ENCODE peak calls at places on chromosomes 12 and 14, in seven cellular contexts. One of them, this sample, is unnamed.

GRCh38 chr12:73452672-73453469 is 1084.8 kb upstream of the ATXN7L3B start:
- DNase-seq in astrocyte of the cerebellum: no peak
- DNase-seq in AG04449: no peak
- DNase-seq in activated CD4-positive, CD25-positive, alpha-beta regulatory T cell: no peak
- DNase-seq in stimulated activated CD4-positive, alpha-beta T cell treated with anti-CD3 and anti-CD28 coated beads, Interleukin-4, amount 100 ng/mL, for 48 hours: no peak
- DNase-seq in T follicular helper cell: no peak
- DNase-seq in HuH-7: no peak
- DNase-seq in this sample: no peak

GRCh38 chr12:96073346-96074336 is 38.3 kb upstream of the LTA4H start:
- DNase-seq in astrocyte of the cerebellum: no peak
- DNase-seq in activated CD4-positive, CD25-positive, alpha-beta regulatory T cell: no peak
- DNase-seq in HuH-7: no peak
- DNase-seq in AG04449: no peak
- DNase-seq in stimulated activated CD4-positive, alpha-beta T cell treated with anti-CD3 and anti-CD28 coated beads, Interleukin-4, amount 100 ng/mL, for 48 hours: no peak
- DNase-seq in T follicular helper cell: no peak
- DNase-seq in this sample: no peak

GRCh38 chr14:101040538-101041442 is 137.3 kb upstream of the RTL1 start:
- DNase-seq in stimulated activated CD4-positive, alpha-beta T cell treated with anti-CD3 and anti-CD28 coated beads, Interleukin-4, amount 100 ng/mL, for 48 hours: no peak
- DNase-seq in HuH-7: peak
- DNase-seq in astrocyte of the cerebellum: no peak
- DNase-seq in activated CD4-positive, CD25-positive, alpha-beta regulatory T cell: no peak
- DNase-seq in AG04449: no peak
- DNase-seq in T follicular helper cell: no peak
- DNase-seq in this sample: no peak

GRCh38 chr12:108596854-108597558 is 878 bp downstream of the TMEM119 start:
- DNase-seq in HuH-7: no peak
- DNase-seq in stimulated activated CD4-positive, alpha-beta T cell treated with anti-CD3 and anti-CD28 coated beads, Interleukin-4, amount 100 ng/mL, for 48 hours: no peak
- DNase-seq in astrocyte of the cerebellum: no peak
- DNase-seq in activated CD4-positive, CD25-positive, alpha-beta regulatory T cell: no peak
- DNase-seq in T follicular helper cell: no peak
- DNase-seq in AG04449: no peak
- DNase-seq in this sample: no peak

GRCh38 chr14:53742226-53742607 is 214.4 kb downstream of the BMP4 start:
- DNase-seq in AG04449: no peak
- DNase-seq in T follicular helper cell: no peak
- DNase-seq in activated CD4-positive, CD25-positive, alpha-beta regulatory T cell: no peak
- DNase-seq in stimulated activated CD4-positive, alpha-beta T cell treated with anti-CD3 and anti-CD28 coated beads, Interleukin-4, amount 100 ng/mL, for 48 hours: no peak
- DNase-seq in astrocyte of the cerebellum: no peak
- DNase-seq in HuH-7: no peak
- DNase-seq in this sample: no peak

GRCh38 chr14:80956105-80956504 is 684 bp downstream of the TSHR start:
- DNase-seq in T follicular helper cell: no peak
- DNase-seq in stimulated activated CD4-positive, alpha-beta T cell treated with anti-CD3 and anti-CD28 coated beads, Interleukin-4, amount 100 ng/mL, for 48 hours: no peak
- DNase-seq in AG04449: no peak
- DNase-seq in astrocyte of the cerebellum: no peak
- DNase-seq in HuH-7: no peak
- DNase-seq in activated CD4-positive, CD25-positive, alpha-beta regulatory T cell: no peak
- DNase-seq in this sample: no peak

GRCh38 chr14:91058017-91058675 is 2.3 kb downstream of the RPS6KA5 start:
- DNase-seq in stimulated activated CD4-positive, alpha-beta T cell treated with anti-CD3 and anti-CD28 coated beads, Interleukin-4, amount 100 ng/mL, for 48 hours: no peak
- DNase-seq in AG04449: no peak
- DNase-seq in HuH-7: no peak
- DNase-seq in astrocyte of the cerebellum: no peak
- DNase-seq in activated CD4-positive, CD25-positive, alpha-beta regulatory T cell: no peak
- DNase-seq in T follicular helper cell: no peak
- DNase-seq in this sample: no peak

GRCh38 chr12:119652665-119653064 is 15.3 kb upstream of the PRKAB1 start:
- DNase-seq in stimulated activated CD4-positive, alpha-beta T cell treated with anti-CD3 and anti-CD28 coated beads, Interleukin-4, amount 100 ng/mL, for 48 hours: no peak
- DNase-seq in T follicular helper cell: no peak
- DNase-seq in AG04449: no peak
- DNase-seq in HuH-7: no peak
- DNase-seq in activated CD4-positive, CD25-positive, alpha-beta regulatory T cell: no peak
- DNase-seq in astrocyte of the cerebellum: no peak
- DNase-seq in this sample: no peak

GRCh38 chr14:104264495-104265265 is 126.3 kb downstream of the KIF26A start:
- DNase-seq in AG04449: no peak
- DNase-seq in activated CD4-positive, CD25-positive, alpha-beta regulatory T cell: no peak
- DNase-seq in T follicular helper cell: no peak
- DNase-seq in astrocyte of the cerebellum: no peak
- DNase-seq in HuH-7: no peak
- DNase-seq in stimulated activated CD4-positive, alpha-beta T cell treated with anti-CD3 and anti-CD28 coated beads, Interleukin-4, amount 100 ng/mL, for 48 hours: no peak
- DNase-seq in this sample: no peak

GRCh38 chr14:92253381-92253894 is 69.5 kb upstream of the SLC24A4 start:
- DNase-seq in HuH-7: no peak
- DNase-seq in astrocyte of the cerebellum: no peak
- DNase-seq in AG04449: no peak
- DNase-seq in T follicular helper cell: no peak
- DNase-seq in activated CD4-positive, CD25-positive, alpha-beta regulatory T cell: no peak
- DNase-seq in stimulated activated CD4-positive, alpha-beta T cell treated with anti-CD3 and anti-CD28 coated beads, Interleukin-4, amount 100 ng/mL, for 48 hours: no peak
- DNase-seq in this sample: no peak

GRCh38 chr12:89992668-89993401 is 284.2 kb upstream of the ATP2B1 start:
- DNase-seq in astrocyte of the cerebellum: no peak
- DNase-seq in AG04449: no peak
- DNase-seq in T follicular helper cell: no peak
- DNase-seq in stimulated activated CD4-positive, alpha-beta T cell treated with anti-CD3 and anti-CD28 coated beads, Interleukin-4, amount 100 ng/mL, for 48 hours: no peak
- DNase-seq in HuH-7: no peak
- DNase-seq in activated CD4-positive, CD25-positive, alpha-beta regulatory T cell: no peak
- DNase-seq in this sample: no peak

GRCh38 chr12:24496755-24497154 is 452.1 kb downstream of the BCAT1 start:
- DNase-seq in stimulated activated CD4-positive, alpha-beta T cell treated with anti-CD3 and anti-CD28 coated beads, Interleukin-4, amount 100 ng/mL, for 48 hours: no peak
- DNase-seq in HuH-7: no peak
- DNase-seq in activated CD4-positive, CD25-positive, alpha-beta regulatory T cell: no peak
- DNase-seq in AG04449: no peak
- DNase-seq in astrocyte of the cerebellum: peak
- DNase-seq in T follicular helper cell: no peak
- DNase-seq in this sample: no peak